ENCODE peak calls at places on chromosomes 13 and 19, in ten cellular contexts. U is left lung; F is naive thymus-derived CD4-positive, alpha-beta T cell; I is thoracic aorta; Z is brain microvascular endothelial cell; G is CD4-positive, CD25-positive, alpha-beta regulatory T cell; B is CD4-positive, alpha-beta T cell; Q is HCT116; L is PC-9; R is uterus. A is an unnamed sample.

GRCh38 chr19:18637644-18638630 is 1.1 kb downstream of the KLHL26 start:
- DNase-seq in B (no peak), Q (peak; percentile 32), L (peak; percentile 54), F (no peak), G (peak; percentile 19), U (no peak), R (no peak), Z (no peak), I (no peak), A (no peak)

GRCh38 chr19:5155586-5156210 is 184.9 kb downstream of the PTPRS start:
- DNase-seq in U (no peak), I (no peak), G (no peak), Q (no peak), L (no peak), Z (no peak), B (no peak), F (no peak), R (no peak), A (no peak)

GRCh38 chr19:56141416-56141992 is 417 bp downstream of the ZNF444 start:
- DNase-seq in G (peak; percentile 54), R (no peak), Q (no peak), F (peak; percentile 55), U (no peak), L (no peak), Z (no peak), B (peak; percentile 54), I (no peak), A (no peak)

GRCh38 chr13:112254900-112255299 is 121.3 kb upstream of the SPACA7 start:
- DNase-seq in G (no peak), U (no peak), B (no peak), L (no peak), F (no peak), Z (no peak), Q (no peak), R (no peak), I (no peak), A (no peak)

GRCh38 chr19:23867895-23868294 is 46.8 kb upstream of the ZNF726 start:
- DNase-seq in B (no peak), L (no peak), G (no peak), I (no peak), U (no peak), F (no peak), Z (no peak), Q (no peak), R (no peak), A (peak; percentile 15)

GRCh38 chr19:23525265-23525862 is 130.1 kb upstream of the ZNF91 start:
- DNase-seq in Z (no peak), I (no peak), R (no peak), U (no peak), Q (no peak), G (no peak), F (no peak), L (peak; percentile 16), B (no peak), A (no peak)

GRCh38 chr19:46603195-46603637 is 2.1 kb downstream of the CALM3 start:
- DNase-seq in G (no peak), L (no peak), Q (no peak), F (no peak), R (no peak), B (no peak), Z (no peak), U (no peak), I (no peak), A (peak; percentile 14)

GRCh38 chr19:41998246-41999020 is 4.4 kb upstream of the ATP1A3 start:
- DNase-seq in L (no peak), Q (peak; percentile 16), Z (peak; percentile 6), R (no peak), F (no peak), I (no peak), U (no peak), G (peak; percentile 43), B (no peak), A (peak; percentile 48)

GRCh38 chr19:58476498-58477015 is 405 bp downstream of the ZNF446 start:
- DNase-seq in R (no peak), Z (no peak), G (no peak), Q (no peak), U (no peak), L (no peak), F (no peak), B (no peak), I (peak; percentile 36), A (no peak)

GRCh38 chr13:112510002-112510780 is 77.8 kb downstream of the TUBGCP3 start:
- DNase-seq in Q (peak; percentile 53), B (no peak), I (no peak), F (no peak), L (no peak), Z (peak; percentile 56), U (peak; percentile 40), R (no peak), G (peak; percentile 45), A (peak; percentile 54)

GRCh38 chr19:10701955-10702307 is 692 bp downstream of the QTRT1 start:
- DNase-seq in R (no peak), Q (no peak), G (peak; percentile 31), Z (no peak), B (no peak), I (no peak), F (no peak), L (no peak), U (no peak), A (peak; percentile 51)

GRCh38 chr19:16829822-16830289 is 658 bp downstream of the SIN3B start:
- DNase-seq in F (no peak), Z (no peak), Q (no peak), G (no peak), U (no peak), I (no peak), B (no peak), R (no peak), L (no peak), A (no peak)

DNA sequence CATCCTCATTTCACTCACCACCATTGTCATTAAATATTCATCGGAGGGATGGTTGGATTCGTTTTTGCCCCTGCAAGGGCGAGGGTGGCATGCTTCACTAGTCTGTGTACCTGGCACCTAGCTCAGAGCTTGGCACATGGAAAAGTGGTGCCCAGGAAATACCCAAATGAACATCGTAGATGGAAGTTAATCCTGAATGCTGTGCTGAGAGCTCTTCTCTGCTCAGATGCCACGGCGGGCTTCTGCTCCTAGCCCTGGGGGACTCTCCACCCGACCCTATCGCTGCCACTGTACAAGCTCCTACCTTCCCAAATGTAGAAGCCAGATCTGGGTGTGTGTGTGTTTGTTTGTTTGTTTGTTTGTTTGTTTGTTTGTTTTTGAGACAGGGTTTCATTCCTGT is 113.0 kb upstream of the ZNF507 start:
- DNase-seq in B (no peak), U (no peak), Q (no peak), I (no peak), R (no peak), Z (no peak), L (no peak), F (no peak), G (no peak), A (no peak)
- H3K27ac ChIP-seq in B (no peak overlapping the region), U (no peak overlapping the region), Q (no peak overlapping the region), I (no peak overlapping the region), R (no peak overlapping the region), Z (no peak overlapping the region), L (no peak overlapping the region), F (no peak overlapping the region), G (no peak overlapping the region), A (no peak overlapping the region)

GRCh38 chr13:75468098-75468497 is 13.9 kb downstream of the TBC1D4 start:
- DNase-seq in I (no peak), U (no peak), L (no peak), Q (no peak), F (no peak), Z (no peak), B (no peak), R (no peak), G (no peak), A (no peak)
- H3K27ac ChIP-seq in I (no peak overlapping the region), U (no peak overlapping the region), L (no peak overlapping the region), Q (no peak overlapping the region), F (no peak overlapping the region), Z (no peak overlapping the region), B (no peak overlapping the region), R (peak overlapping the region; percentile 12), G (no peak overlapping the region), A (no peak overlapping the region)

GRCh38 chr19:49837009-49837310 is 14.0 kb upstream of the PTOV1 start:
- DNase-seq in Q (no peak), R (no peak), Z (peak; percentile 81), L (no peak), I (no peak), F (no peak), B (no peak), U (no peak), G (no peak), A (no peak)
- H3K27ac ChIP-seq in Q (no peak overlapping the region), R (no peak overlapping the region), Z (no peak overlapping the region), L (no peak overlapping the region), I (no peak overlapping the region), F (no peak overlapping the region), B (no peak overlapping the region), U (no peak overlapping the region), G (no peak overlapping the region), A (no peak overlapping the region)

GRCh38 chr13:97286317-97287046 is 64.3 kb downstream of the MBNL2 start:
- DNase-seq in L (no peak), B (no peak), U (no peak), Z (no peak), F (no peak), G (no peak), I (no peak), Q (no peak), R (no peak), A (no peak)

GRCh38 chr13:97284558-97284957 is 62.4 kb downstream of the MBNL2 start:
- DNase-seq in L (no peak), B (no peak), I (no peak), Z (no peak), F (no peak), G (no peak), Q (no peak), U (no peak), R (no peak), A (no peak)

GRCh38 chr13:97283888-97284287 is 61.8 kb downstream of the MBNL2 start:
- DNase-seq in U (no peak), G (no peak), L (no peak), B (no peak), I (no peak), F (no peak), Q (no peak), R (no peak), Z (no peak), A (no peak)

GRCh38 chr13:97287047-97287383 is 64.9 kb downstream of the MBNL2 start:
- DNase-seq in Q (no peak), B (no peak), F (no peak), G (no peak), R (no peak), Z (no peak), U (no peak), L (no peak), I (no peak), A (no peak)

DNA sequence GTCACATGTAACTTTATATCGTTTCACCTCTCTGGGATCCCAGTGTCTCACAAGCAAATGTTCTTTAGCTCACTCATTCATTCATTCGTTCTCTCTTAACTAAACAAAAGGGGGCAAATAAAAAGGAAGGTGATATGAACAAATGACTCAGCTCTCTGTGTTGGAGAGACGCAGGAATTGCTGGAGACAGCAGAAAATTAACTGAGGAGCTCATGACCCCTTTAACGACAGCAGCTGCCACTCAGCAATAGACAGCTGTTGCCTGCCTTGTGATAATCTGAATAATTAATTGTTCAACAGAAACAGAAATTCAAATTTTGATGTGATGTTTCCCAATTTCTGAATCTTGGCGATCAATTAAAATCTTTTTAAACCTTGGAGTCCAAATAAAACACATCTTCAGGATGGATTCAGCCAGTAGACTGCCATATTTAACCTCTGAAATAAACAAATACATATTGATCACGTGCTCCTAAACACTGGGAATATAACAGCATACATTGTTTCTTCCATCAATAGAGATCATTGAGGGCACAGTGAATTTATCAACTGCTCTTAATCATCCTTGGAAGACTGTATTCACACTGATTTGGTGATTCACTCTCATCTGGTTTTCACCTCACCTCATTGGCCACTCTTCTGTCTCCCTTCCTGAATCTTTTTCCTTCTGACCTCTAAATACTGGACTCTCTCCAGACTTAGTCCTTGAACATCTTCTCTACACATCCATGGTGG is 63.3 kb downstream of the MBNL2 start:
- DNase-seq in R (no peak), B (no peak), Z (no peak), L (no peak), Q (no peak), F (no peak), U (no peak), G (no peak), I (no peak), A (no peak)
- H3K27ac ChIP-seq in R (no peak overlapping the region), B (no peak overlapping the region), Z (no peak overlapping the region), L (no peak overlapping the region), Q (no peak overlapping the region), F (no peak overlapping the region), U (no peak overlapping the region), G (no peak overlapping the region), I (peak overlapping the region; percentile 41), A (no peak overlapping the region)